ENCODE peak calls at places on chromosomes 16 and 17, in four cellular contexts. E is H9, K is IMR-90, W is mesendoderm. Z is an unnamed sample.

GRCh38 chr17:40358323-40359038 is 6.1 kb downstream of the GJD3 start:
- DNase-seq in E (peak), K (peak), W (peak), Z (no peak)

GRCh38 chr17:60169921-60170817 is 20.4 kb downstream of the CA4 start:
- DNase-seq in E (no peak), K (peak), W (no peak), Z (no peak)

GRCh38 chr16:53404959-53405358 is 29.3 kb upstream of the RBL2 start:
- DNase-seq in E (no peak), K (no peak), W (no peak), Z (no peak)

GRCh38 chr17:48487221-48487620 is 43.6 kb downstream of the HOXB1 start:
- DNase-seq in E (no peak), K (no peak), W (no peak), Z (no peak)

GRCh38 chr16:1057252-1057932 is 15.2 kb upstream of the SSTR5 start:
- DNase-seq in E (peak), K (no peak), W (peak), Z (peak)

GRCh38 chr17:27442702-27443101 is 13.5 kb upstream of the KSR1 start:
- DNase-seq in E (no peak), K (no peak), W (no peak), Z (no peak)

GRCh38 chr17:46152423-46152822 is 40.8 kb downstream of the KANSL1 start:
- DNase-seq in E (no peak), K (no peak), W (no peak), Z (no peak)

GRCh38 chr16:3509470-3509928 is 8.7 kb downstream of the CLUAP1 start:
- DNase-seq in E (peak), K (no peak), W (no peak), Z (no peak)

GRCh38 chr16:22424161-22424937 is 49.9 kb upstream of the CDR2 start:
- DNase-seq in E (no peak), K (no peak), W (no peak), Z (peak)

GRCh38 chr17:38898291-38898679 is 27.1 kb upstream of the LASP1NB start:
- DNase-seq in E (no peak), K (no peak), W (no peak), Z (no peak)

GRCh38 chr17:17079761-17080160 is 37.5 kb downstream of the MPRIP start:
- DNase-seq in E (no peak), K (no peak), W (no peak), Z (no peak)

GRCh38 chr16:74107795-74108610 is 188.6 kb upstream of the PSMD7 start:
- DNase-seq in E (peak), K (peak), W (peak), Z (peak)

GRCh38 chr16:67241008-67241900 is 6.0 kb downstream of the FHOD1 start:
- DNase-seq in E (peak), K (peak), W (peak), Z (no peak)

GRCh38 chr16:13923703-13924298 is 3.8 kb downstream of the ERCC4 start:
- DNase-seq in E (no peak), K (peak), W (peak), Z (no peak)

GRCh38 chr16:51151435-51151950 is 423 bp upstream of the SALL1 start:
- DNase-seq in E (peak), K (peak), W (peak), Z (peak)

GRCh38 chr16:80369559-80369958 is 171.2 kb upstream of the DYNLRB2 start:
- DNase-seq in E (peak), K (peak), W (peak), Z (peak)

GRCh38 chr17:45114117-45114932 is 18.0 kb downstream of the PLCD3 start:
- DNase-seq in E (no peak), K (no peak), W (no peak), Z (no peak)

GRCh38 chr17:80527016-80527645 is 17.5 kb upstream of the RPTOR start:
- DNase-seq in E (no peak), K (peak), W (no peak), Z (no peak)

GRCh38 chr16:53967172-53967571 is 263.2 kb downstream of the FTO start:
- DNase-seq in E (no peak), K (no peak), W (no peak), Z (no peak)

GRCh38 chr17:79840204-79840988 is 1.2 kb upstream of the CBX4 start:
- DNase-seq in E (peak), K (peak), W (peak), Z (no peak)

GRCh38 chr16:55737318-55737717 is 81.5 kb downstream of the SLC6A2 start:
- DNase-seq in E (no peak), K (no peak), W (no peak), Z (no peak)

GRCh38 chr16:55116165-55116894 is 185.7 kb downstream of the IRX5 start:
- DNase-seq in E (no peak), K (peak), W (no peak), Z (no peak)

GRCh38 chr17:19398301-19399181 is 11.6 kb upstream of the MFAP4 start:
- DNase-seq in E (no peak), K (no peak), W (no peak), Z (no peak)

GRCh38 chr16:68951991-68952877 is 108.9 kb downstream of the TANGO6 start:
- DNase-seq in E (no peak), K (peak), W (peak), Z (no peak)

GRCh38 chr17:6366144-6366755 is 68.7 kb downstream of the AIPL1 start:
- DNase-seq in E (peak), K (peak), W (peak), Z (no peak)

GRCh38 chr17:44921122-44921882 is 6.0 kb upstream of the GFAP start:
- DNase-seq in E (peak), K (no peak), W (peak), Z (no peak)

GRCh38 chr17:2967515-2967914 is 95.9 kb downstream of the OR1D5 start:
- DNase-seq in E (peak), K (no peak), W (no peak), Z (no peak)

GRCh38 chr16:5196204-5196603 is 98.6 kb upstream of the EEF2KMT start:
- DNase-seq in E (no peak), K (no peak), W (no peak), Z (no peak)

GRCh38 chr16:11098601-11099377 is 154.4 kb downstream of the CLEC16A start:
- DNase-seq in E (no peak), K (no peak), W (no peak), Z (no peak)

GRCh38 chr16:8138666-8139065 is 451.6 kb downstream of the TMEM114 start:
- DNase-seq in E (no peak), K (no peak), W (no peak), Z (no peak)

GRCh38 chr16:58025351-58026138 is at the start of gene MMP15:
- DNase-seq in E (peak), K (peak), W (peak), Z (peak)

GRCh38 chr16:12470311-12471229 is 333.1 kb downstream of the CPPED1 start:
- DNase-seq in E (no peak), K (peak), W (no peak), Z (no peak)

GRCh38 chr16:64711026-64711425 is 410.8 kb downstream of the CDH11 start:
- DNase-seq in E (no peak), K (no peak), W (no peak), Z (no peak)

GRCh38 chr17:77966476-77966875 is 8.0 kb downstream of the TNRC6C start:
- DNase-seq in E (no peak), K (no peak), W (no peak), Z (no peak)

GRCh38 chr17:82525712-82526111 is 6.2 kb downstream of the FOXK2 start:
- DNase-seq in E (no peak), K (no peak), W (no peak), Z (no peak)

GRCh38 chr16:54431041-54431996 is 144.7 kb upstream of the IRX3 start:
- DNase-seq in E (no peak), K (no peak), W (no peak), Z (no peak)

GRCh38 chr16:88703486-88704309 is 2.5 kb downstream of the RNF166 start:
- DNase-seq in E (no peak), K (no peak), W (no peak), Z (no peak)

GRCh38 chr16:58679763-58680162 is 4.8 kb downstream of the SLC38A7 start:
- DNase-seq in E (no peak), K (no peak), W (no peak), Z (no peak)

GRCh38 chr16:48489376-48489775 is 104.2 kb upstream of the SIAH1 start:
- DNase-seq in E (no peak), K (no peak), W (no peak), Z (no peak)

GRCh38 chr17:11639736-11640510 is 41.7 kb downstream of the DNAH9 start:
- DNase-seq in E (no peak), K (no peak), W (no peak), Z (no peak)
- H4K5ac ChIP-seq in E (no peak), K (no peak), W (no peak), Z (no peak)

DNA sequence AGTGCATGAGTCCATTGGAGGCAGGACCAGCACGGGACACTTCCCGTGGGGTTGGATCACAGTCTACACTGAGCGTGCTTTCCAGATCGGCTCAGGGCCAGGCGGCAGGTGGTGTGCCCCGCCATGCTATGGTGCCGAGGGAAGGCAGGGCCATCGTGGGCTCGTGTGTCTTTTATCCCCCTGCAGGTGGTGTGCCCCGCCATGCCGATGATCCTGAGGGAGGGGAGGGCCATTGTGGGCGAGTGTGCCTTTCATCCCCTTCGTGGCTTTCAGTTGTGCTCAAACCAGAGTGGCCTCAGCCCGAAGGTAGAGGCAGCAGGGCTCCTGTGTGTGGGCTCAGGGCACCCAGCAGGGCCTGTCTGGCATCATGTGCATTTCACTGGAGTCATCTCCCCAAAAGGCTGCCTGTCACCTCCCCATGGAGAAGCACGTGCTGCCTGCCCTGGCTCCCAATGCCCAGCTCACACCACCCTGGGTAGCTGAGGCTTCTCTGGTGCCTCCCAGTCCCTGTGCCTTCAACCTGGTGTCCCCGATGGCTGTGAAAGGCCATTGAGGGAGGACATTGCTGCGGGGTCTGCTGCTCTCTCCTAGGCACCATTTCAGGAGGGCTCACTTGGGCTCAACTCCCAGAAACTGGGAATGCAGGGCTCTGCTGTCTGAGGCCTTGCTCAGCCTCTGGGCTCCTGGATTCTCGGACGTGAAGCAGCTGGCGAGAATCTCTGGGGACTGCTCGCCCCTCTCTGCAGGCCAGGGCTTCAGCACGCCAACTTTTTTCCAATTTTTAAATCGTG is 207.6 kb downstream of the NPIPB11 start:
- DNase-seq in E (peak), K (no peak), W (no peak), Z (peak)
- H2AK5ac ChIP-seq in E (no peak), K (peak), W (no peak), Z (no peak)

GRCh38 chr17:32285286-32285685 is 19.7 kb downstream of the RHBDL3 start:
- DNase-seq in E (no peak), K (no peak), W (no peak), Z (no peak)

GRCh38 chr17:32285770-32286517 is 20.3 kb downstream of the RHBDL3 start:
- DNase-seq in E (no peak), K (no peak), W (no peak), Z (no peak)

GRCh38 chr17:32281011-32281451 is 15.4 kb downstream of the RHBDL3 start:
- DNase-seq in E (no peak), K (no peak), W (no peak), Z (peak)

GRCh38 chr17:32286518-32286900 is 20.9 kb downstream of the RHBDL3 start:
- DNase-seq in E (no peak), K (no peak), W (no peak), Z (no peak)

DNA sequence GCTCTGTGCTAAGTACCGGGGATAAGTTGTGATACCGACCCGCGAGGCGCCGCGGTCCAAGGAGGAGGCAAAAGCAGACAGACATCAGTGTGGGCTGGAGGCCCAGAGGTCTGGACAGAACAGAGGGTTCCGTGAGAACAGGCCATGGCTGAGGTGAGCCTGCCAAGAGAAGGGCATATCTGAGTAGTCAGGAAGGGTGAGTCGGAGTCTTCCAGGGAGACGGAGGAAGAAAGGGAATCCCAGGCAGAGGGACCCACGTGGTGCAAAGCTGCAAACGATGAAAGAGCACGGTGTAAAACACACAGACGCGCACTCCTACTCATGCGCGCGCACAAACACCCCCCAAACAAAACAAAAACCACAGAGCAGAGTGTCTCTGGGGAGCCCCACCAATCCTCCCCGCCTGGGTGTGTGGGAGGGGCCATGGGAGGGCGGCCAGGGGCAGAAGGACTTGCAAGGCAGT is 18.1 kb downstream of the RHBDL3 start:
- DNase-seq in E (no peak), K (peak), W (no peak), Z (no peak)
- H4K5ac ChIP-seq in E (no peak), K (no peak), W (no peak), Z (no peak)

GRCh38 chr16:84530590-84530989 is 26.1 kb upstream of the MEAK7 start:
- DNase-seq in E (no peak), K (no peak), W (no peak), Z (no peak)
- H2AK5ac ChIP-seq in E (no peak), K (peak), W (no peak), Z (peak)

GRCh38 chr17:67717192-67717623 is 528 bp upstream of the NOL11 start:
- DNase-seq in E (no peak), K (no peak), W (no peak), Z (no peak)

GRCh38 chr17:67717624-67718324 is at the start of gene NOL11:
- DNase-seq in E (peak), K (peak), W (peak), Z (peak)

GRCh38 chr17:67713169-67713568 is 4.6 kb upstream of the NOL11 start:
- DNase-seq in E (no peak), K (no peak), W (no peak), Z (no peak)

GRCh38 chr17:67716405-67716798 is 1.3 kb upstream of the NOL11 start:
- DNase-seq in E (no peak), K (no peak), W (no peak), Z (no peak)

DNA sequence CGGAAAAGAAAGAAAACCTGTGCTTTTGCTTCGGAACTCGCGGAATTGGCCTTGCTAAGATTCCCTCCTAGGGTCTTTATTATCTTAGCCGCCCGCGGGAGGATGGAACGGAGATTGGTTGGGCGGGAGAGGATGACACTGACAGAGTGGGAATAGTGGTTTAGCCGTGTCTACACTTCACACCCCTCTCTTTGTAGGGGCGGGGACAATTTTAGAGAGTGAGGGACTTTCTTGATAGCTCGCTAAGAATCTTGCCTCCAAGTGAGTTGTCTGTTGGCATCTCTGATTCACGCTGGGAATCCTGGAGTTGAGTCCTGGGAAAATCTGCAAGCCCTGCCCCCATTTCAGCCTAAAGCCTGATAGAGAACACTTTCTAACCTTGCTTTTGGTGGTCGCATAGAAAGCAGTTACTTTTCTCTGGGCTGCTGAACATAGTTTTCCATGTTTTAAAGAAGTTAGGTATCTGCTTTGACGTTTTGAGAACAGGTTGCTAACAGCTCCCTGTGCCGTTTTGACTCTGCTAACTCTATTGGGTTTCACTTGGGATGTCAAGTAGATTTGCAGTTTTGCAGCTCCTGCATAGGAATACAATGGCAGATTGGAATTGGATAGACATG is 697 bp downstream of the NOL11 start:
- DNase-seq in E (peak), K (peak), W (peak), Z (peak)
- H4K5ac ChIP-seq in E (peak), K (peak), W (no peak), Z (peak)

GRCh38 chr17:62856594-62856993 is 48.5 kb upstream of the MARCHF10 start:
- DNase-seq in E (no peak), K (no peak), W (no peak), Z (no peak)

GRCh38 chr17:62859146-62859545 is 51.0 kb upstream of the MARCHF10 start:
- DNase-seq in E (no peak), K (peak), W (no peak), Z (no peak)

GRCh38 chr17:62855136-62855535 is 47.0 kb upstream of the MARCHF10 start:
- DNase-seq in E (peak), K (no peak), W (no peak), Z (no peak)

GRCh38 chr17:62854026-62854425 is 45.9 kb upstream of the MARCHF10 start:
- DNase-seq in E (peak), K (no peak), W (no peak), Z (no peak)

DNA sequence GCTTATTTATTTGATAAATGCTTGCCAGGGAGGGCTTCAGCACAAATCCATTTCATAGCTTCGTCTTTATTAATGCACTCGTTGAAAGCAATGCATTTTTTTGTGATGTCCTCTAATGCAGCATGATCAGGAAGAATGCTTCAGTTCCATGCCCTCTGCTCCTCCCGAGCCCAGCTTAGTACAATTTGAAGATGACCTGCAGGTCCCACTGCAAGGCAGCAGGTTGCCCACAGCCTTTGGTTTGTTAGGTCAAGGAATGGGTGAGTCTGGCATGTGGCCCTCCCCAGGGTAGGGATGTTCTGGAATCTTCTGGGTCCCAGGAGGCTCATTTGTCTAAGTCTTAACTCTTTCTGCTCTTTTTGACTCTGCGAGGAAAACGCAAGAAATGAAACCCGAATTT is 49.4 kb upstream of the MARCHF10 start:
- DNase-seq in E (no peak), K (no peak), W (no peak), Z (no peak)
- H2AK5ac ChIP-seq in E (no peak), K (peak), W (no peak), Z (no peak)

GRCh38 chr16:86156155-86156554 is 257.2 kb downstream of the IRF8 start:
- DNase-seq in E (no peak), K (no peak), W (no peak), Z (no peak)
- H4K5ac ChIP-seq in E (no peak), K (no peak), W (no peak), Z (no peak)